ENCODE peak calls at places on chromosomes 13 and 19, in five cellular contexts. G, B, O, X and M are unnamed samples.

GRCh38 chr19:57263244-57263643 is 17.0 kb upstream of the ZNF460 start:
- DNase-seq in G (no peak), B (no peak), O (no peak), X (no peak), M (no peak)

GRCh38 chr19:48635263-48635965 is 1.8 kb downstream of the DBP start:
- DNase-seq in G (no peak), B (no peak), O (peak; percentile 58), X (peak; percentile 62), M (peak; percentile 84)

GRCh38 chr13:35465345-35465744 is 11.1 kb downstream of the MAB21L1 start:
- DNase-seq in G (no peak), B (no peak), O (no peak), X (no peak), M (no peak)

GRCh38 chr13:44045179-44045562 is 165.5 kb downstream of the LACC1 start:
- DNase-seq in G (no peak), B (no peak), O (peak; percentile 40), X (peak; percentile 26), M (no peak)

GRCh38 chr13:50474094-50474654 is 369.3 kb downstream of the DLEU7 start:
- DNase-seq in G (no peak), B (no peak), O (no peak), X (no peak), M (no peak)

GRCh38 chr13:97116754-97117153 is 105.4 kb upstream of the MBNL2 start:
- DNase-seq in G (peak; percentile 42), B (no peak), O (no peak), X (no peak), M (no peak)

GRCh38 chr13:42361701-42362100 is 89.7 kb downstream of the AKAP11 start:
- DNase-seq in G (no peak), B (no peak), O (no peak), X (no peak), M (no peak)

GRCh38 chr19:56105090-56105701 is 15.9 kb downstream of the ZNF787 start:
- DNase-seq in G (no peak), B (no peak), O (peak; percentile 17), X (peak; percentile 52), M (peak; percentile 31)

GRCh38 chr19:39319892-39320168 is 833 bp downstream of the LRFN1 start:
- DNase-seq in G (no peak), B (no peak), O (no peak), X (no peak), M (no peak)

GRCh38 chr19:2575734-2576481 is 100.0 kb downstream of the GADD45B start:
- DNase-seq in G (no peak), B (no peak), O (no peak), X (no peak), M (no peak)

GRCh38 chr19:48751835-48752510 is 468 bp downstream of the FUT1 start:
- DNase-seq in G (no peak), B (no peak), O (no peak), X (no peak), M (no peak)

GRCh38 chr19:45901912-45902650 is at the start of gene MYPOP:
- DNase-seq in G (no peak), B (no peak), O (no peak), X (no peak), M (no peak)

GRCh38 chr13:44758595-44759221 is 182.6 kb upstream of the TSC22D1 start:
- DNase-seq in G (no peak), B (no peak), O (peak; percentile 61), X (no peak), M (no peak)

GRCh38 chr13:109744512-109745051 is 41.8 kb downstream of the IRS2 start:
- DNase-seq in G (no peak), B (no peak), O (peak; percentile 79), X (no peak), M (no peak)

GRCh38 chr19:3034845-3035541 is 5.9 kb upstream of the TLE2 start:
- DNase-seq in G (no peak), B (no peak), O (no peak), X (no peak), M (peak; percentile 46)

GRCh38 chr13:29369060-29369743 is 226.3 kb downstream of the SLC7A1 start:
- DNase-seq in G (peak; percentile 33), B (no peak), O (peak; percentile 3), X (no peak), M (no peak)

GRCh38 chr13:74930402-74931165 is 551.4 kb downstream of the TBC1D4 start:
- DNase-seq in G (no peak), B (no peak), O (no peak), X (no peak), M (no peak)

GRCh38 chr13:109336730-109337129 is 449.7 kb downstream of the IRS2 start:
- DNase-seq in G (no peak), B (no peak), O (no peak), X (no peak), M (no peak)

GRCh38 chr19:53989600-53990533 is 1.6 kb upstream of the CACNG6 start:
- DNase-seq in G (no peak), B (no peak), O (no peak), X (no peak), M (no peak)

GRCh38 chr19:39181500-39182173 is 15.1 kb upstream of the NCCRP1 start:
- DNase-seq in G (no peak), B (no peak), O (no peak), X (no peak), M (no peak)

GRCh38 chr13:114134111-114134943 is 1.9 kb upstream of the RASA3 start:
- DNase-seq in G (no peak), B (no peak), O (peak; percentile 47), X (no peak), M (no peak)

GRCh38 chr19:52527954-52528326 is 472 bp downstream of the ZNF808 start:
- DNase-seq in G (no peak), B (no peak), O (no peak), X (peak; percentile 8), M (no peak)

GRCh38 chr13:96898855-96899254 is 95.4 kb downstream of the OXGR1 start:
- DNase-seq in G (peak; percentile 39), B (no peak), O (no peak), X (no peak), M (no peak)

GRCh38 chr19:8334458-8335342 is 8.4 kb downstream of the KANK3 start:
- DNase-seq in G (no peak), B (no peak), O (peak; percentile 33), X (no peak), M (no peak)

GRCh38 chr19:37251308-37252229 is 33.6 kb downstream of the ZNF383 start:
- DNase-seq in G (peak; percentile 93), B (no peak), O (peak; percentile 97), X (peak; percentile 90), M (no peak)

GRCh38 chr19:38425810-38426466 is at the start of gene RASGRP4:
- DNase-seq in G (no peak), B (no peak), O (no peak), X (no peak), M (no peak)

GRCh38 chr19:38842439-38843174 is 7.2 kb downstream of the HNRNPL start:
- DNase-seq in G (no peak), B (no peak), O (no peak), X (no peak), M (peak; percentile 80)